ENCODE peak calls at places on chromosomes 13 and 19, in four cellular contexts. L is WTC11, M is HepG2, G is K562. E is an unnamed sample.

GRCh38 chr13:66036024-66036614 is 1194.0 kb downstream of the PCDH9 start:
- DNase-seq in L (no peak), M (no peak), G (no peak), E (no peak)

GRCh38 chr13:20489185-20489820 is 36.4 kb downstream of the CRYL1 start:
- DNase-seq in L (no peak), M (no peak), G (no peak), E (peak; percentile 29)

GRCh38 chr19:38929929-38930775 is at the start of gene SARS2:
- DNase-seq in L (peak; percentile 94), M (peak; percentile 89), G (peak; percentile 97), E (peak; percentile 98)

GRCh38 chr13:46773556-46773955 is 23.4 kb downstream of the ESD start:
- DNase-seq in L (no peak), M (no peak), G (no peak), E (no peak)

GRCh38 chr13:35984287-35984686 is 146.9 kb downstream of the DCLK1 start:
- DNase-seq in L (no peak), M (no peak), G (no peak), E (no peak)

GRCh38 chr19:47776568-47776967 is 1.9 kb upstream of the SELENOW start:
- DNase-seq in L (no peak), M (peak; percentile 77), G (no peak), E (no peak)

GRCh38 chr19:10259162-10259905 is 7.3 kb downstream of the MRPL4 start:
- DNase-seq in L (peak; percentile 96), M (peak; percentile 88), G (peak; percentile 60), E (peak; percentile 83)

GRCh38 chr19:10737680-10738079 is 19.8 kb downstream of the DNM2 start:
- DNase-seq in L (no peak), M (no peak), G (no peak), E (no peak)

GRCh38 chr13:111153977-111154332 is 38.8 kb downstream of the ARHGEF7 start:
- DNase-seq in L (no peak), M (peak; percentile 38), G (peak; percentile 45), E (peak; percentile 17)

GRCh38 chr19:10269333-10270179 is 1.4 kb upstream of the ICAM1 start:
- DNase-seq in L (peak; percentile 93), M (peak; percentile 51), G (peak; percentile 80), E (peak; percentile 86)

GRCh38 chr13:44111701-44112100 is 232.0 kb downstream of the LACC1 start:
- DNase-seq in L (no peak), M (no peak), G (no peak), E (no peak)

GRCh38 chr19:42023121-42023942 is 29.3 kb upstream of the ATP1A3 start:
- DNase-seq in L (peak; percentile 78), M (peak; percentile 15), G (peak; percentile 70), E (peak; percentile 69)

GRCh38 chr19:37313335-37313627 is 57.6 kb upstream of the ZNF527 start:
- DNase-seq in L (no peak), M (no peak), G (no peak), E (no peak)

GRCh38 chr13:64937302-64937701 is 2292.8 kb downstream of the PCDH9 start:
- DNase-seq in L (no peak), M (no peak), G (no peak), E (no peak)

GRCh38 chr13:25330541-25330940 is 29.1 kb downstream of the NUP58 start:
- DNase-seq in L (no peak), M (no peak), G (no peak), E (no peak)

GRCh38 chr19:9565900-9566705 is 18.2 kb downstream of the ZNF121 start:
- DNase-seq in L (no peak), M (no peak), G (no peak), E (no peak)

GRCh38 chr19:7529610-7530490 is 5.7 kb upstream of the PNPLA6 start:
- DNase-seq in L (no peak), M (no peak), G (no peak), E (no peak)

GRCh38 chr13:94309997-94310842 is 169.3 kb downstream of the DCT start:
- DNase-seq in L (no peak), M (no peak), G (no peak), E (no peak)

GRCh38 chr19:55321466-55321865 is 3.7 kb downstream of the TMEM150B start:
- DNase-seq in L (no peak), M (no peak), G (no peak), E (no peak)

GRCh38 chr19:14758816-14759215 is 19.5 kb downstream of the ADGRE2 start:
- DNase-seq in L (peak; percentile 54), M (no peak), G (no peak), E (no peak)

GRCh38 chr19:4208385-4209094 is 20.8 kb upstream of the EBI3 start:
- DNase-seq in L (no peak), M (peak; percentile 52), G (no peak), E (no peak)
- TF ChIP-seq ELF4 in L (no peak), M (no peak), G (no peak), E (no peak)

GRCh38 chr13:30910676-30911075 is 4.6 kb downstream of the MEDAG start:
- DNase-seq in L (no peak), M (no peak), G (no peak), E (no peak)

GRCh38 chr13:30905932-30906383 is at the start of gene MEDAG:
- DNase-seq in L (peak; percentile 15), M (no peak), G (no peak), E (no peak)

GRCh38 chr13:30906411-30906990 is 430 bp downstream of the MEDAG start:
- DNase-seq in L (peak; percentile 44), M (no peak), G (no peak), E (no peak)

GRCh38 chr13:30907167-30907761 is 1.2 kb downstream of the MEDAG start:
- DNase-seq in L (no peak), M (peak; percentile 6), G (no peak), E (no peak)

DNA sequence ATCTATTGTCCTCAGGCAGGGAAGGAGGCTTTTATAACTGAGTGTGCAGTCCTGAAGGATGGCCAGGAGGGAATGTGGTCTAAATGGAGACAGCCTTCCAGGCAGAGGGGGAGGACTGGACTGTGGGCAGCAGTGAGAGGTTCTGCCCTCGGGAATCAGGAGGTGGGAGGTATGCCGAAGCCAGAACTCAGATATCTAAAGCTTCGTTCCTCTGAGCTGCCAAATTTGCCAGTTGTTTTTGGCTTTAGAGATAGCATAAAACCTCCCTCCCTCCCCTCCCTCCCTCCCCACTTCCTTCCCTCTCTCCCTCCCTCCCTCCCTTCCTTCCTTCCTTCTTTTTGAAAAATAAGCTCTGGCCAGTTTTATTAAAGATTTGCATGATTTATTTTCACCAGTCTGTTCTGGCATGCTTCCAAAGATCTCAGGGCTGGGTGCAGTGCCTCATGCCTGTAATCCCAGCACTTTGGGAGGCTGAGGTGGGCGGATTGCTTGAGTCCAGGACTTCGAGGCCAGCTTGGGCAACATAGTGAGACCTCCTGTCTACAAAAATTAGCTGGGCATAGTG is 2.4 kb downstream of the MEDAG start:
- DNase-seq in L (no peak), M (no peak), G (no peak), E (no peak)
- TF ChIP-seq ELF4 in L (no peak), M (no peak), G (no peak), E (no peak)

GRCh38 chr19:34319785-34320184 is 45.2 kb upstream of the GPI start:
- DNase-seq in L (no peak), M (no peak), G (peak; percentile 39), E (no peak)

GRCh38 chr19:34317311-34317927 is 47.6 kb upstream of the GPI start:
- DNase-seq in L (no peak), M (no peak), G (peak; percentile 45), E (peak; percentile 26)

GRCh38 chr19:34321735-34322134 is 43.3 kb upstream of the GPI start:
- DNase-seq in L (no peak), M (no peak), G (no peak), E (no peak)

GRCh38 chr19:34319230-34319585 is 45.8 kb upstream of the GPI start:
- DNase-seq in L (no peak), M (no peak), G (no peak), E (no peak)

GRCh38 chr19:34320277-34320676 is 44.7 kb upstream of the GPI start:
- DNase-seq in L (no peak), M (no peak), G (no peak), E (no peak)
- TF ChIP-seq ELF4 in L (no peak), M (no peak), G (no peak), E (no peak)

DNA sequence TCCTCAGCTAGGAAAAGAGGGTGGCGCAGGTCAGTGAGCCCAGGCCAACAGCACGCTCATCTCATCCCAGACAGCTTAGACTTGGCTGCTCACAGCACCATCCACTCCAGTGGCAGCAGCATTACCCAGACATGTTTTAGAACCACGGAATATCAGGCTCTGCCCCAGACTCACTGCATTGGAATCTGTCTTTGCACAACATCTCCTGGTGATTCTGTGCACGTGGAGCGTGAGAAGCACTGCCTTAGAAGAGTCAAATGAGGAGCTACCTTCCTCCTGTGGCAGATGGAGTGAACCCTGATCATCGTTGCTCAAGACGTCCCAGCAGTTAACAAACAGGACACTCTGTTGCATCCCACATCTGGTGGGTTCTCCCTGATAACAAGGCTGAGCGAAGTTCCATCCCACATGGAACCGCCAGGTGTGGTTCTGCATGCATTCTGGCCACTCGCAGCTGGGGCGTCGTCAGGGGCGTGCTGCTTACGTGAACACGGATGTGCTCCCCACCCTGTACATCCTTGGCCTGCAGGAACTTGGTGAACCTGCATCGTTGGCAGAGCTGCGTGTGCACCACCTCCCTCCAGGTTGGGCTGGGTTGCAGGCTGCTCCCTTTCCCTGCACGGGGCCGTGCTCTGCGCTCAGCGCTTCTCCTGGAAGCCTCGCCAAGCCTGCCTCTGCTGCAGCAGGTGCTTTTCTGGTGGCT is 25.2 kb upstream of the ATP11A start:
- DNase-seq in L (no peak), M (no peak), G (no peak), E (no peak)
- TF ChIP-seq ELF4 in L (no peak), M (no peak), G (no peak), E (no peak)